ENCODE peak calls at places on chromosomes 16 and 17, in seven cellular contexts. L is MV-4-11, X is LoVo, V is Right ventricle myocardium superior, F is Kasumi-1, U is activated T-cell treated with anti-CD3 and anti-CD28 coated beads for 4 hours, O is PC-3. E is an unnamed sample.

GRCh38 chr17:2416010-2416734 is 15.3 kb upstream of the MNT start:
- DNase-seq in V (peak; percentile 94), O (peak; percentile 90), X (peak; percentile 84), L (peak; percentile 71), U (peak; percentile 87), F (peak; percentile 42), E (peak; percentile 87)

GRCh38 chr17:44464037-44464436 is 39.2 kb downstream of the GPATCH8 start:
- DNase-seq in L (no peak), O (no peak), U (no peak), X (no peak), F (no peak), V (no peak), E (no peak)

GRCh38 chr17:42773290-42774035 is at the start of gene VPS25:
- DNase-seq in L (peak; percentile 82), O (peak; percentile 83), X (peak; percentile 82), U (peak; percentile 60), F (peak; percentile 74), V (peak; percentile 83), E (peak; percentile 89)

GRCh38 chr16:19429271-19429670 is 11.6 kb downstream of the TMC5 start:
- DNase-seq in O (peak; percentile 53), U (no peak), L (no peak), F (no peak), X (no peak), V (no peak), E (no peak)

GRCh38 chr17:47278561-47278960 is 24.9 kb downstream of the ITGB3 start:
- DNase-seq in O (no peak), L (no peak), V (no peak), X (no peak), F (no peak), U (no peak), E (no peak)

GRCh38 chr16:53129281-53130192 is 74.7 kb downstream of the CHD9 start:
- DNase-seq in U (no peak), X (no peak), O (peak; percentile 6), L (no peak), F (peak; percentile 16), V (no peak), E (peak; percentile 24)

GRCh38 chr17:38705803-38706624 is 941 bp downstream of the MLLT6 start:
- DNase-seq in X (peak; percentile 11), U (no peak), O (peak; percentile 24), L (no peak), V (peak; percentile 80), F (no peak), E (no peak)

GRCh38 chr17:37642706-37643105 is 540 bp downstream of the DDX52 start:
- DNase-seq in L (peak; percentile 5), O (peak; percentile 19), U (no peak), X (peak; percentile 23), F (peak; percentile 23), V (no peak), E (no peak)

GRCh38 chr16:50202926-50203624 is 50.0 kb downstream of the TENT4B start:
- DNase-seq in U (no peak), X (peak; percentile 82), L (no peak), F (no peak), O (peak; percentile 91), V (no peak), E (no peak)

GRCh38 chr17:28974451-28974850 is 23.1 kb upstream of the PHF12 start:
- DNase-seq in O (no peak), U (no peak), V (peak; percentile 65), X (no peak), L (no peak), F (no peak), E (no peak)

E was measured in GM13977.